ENCODE peak calls at places on chromosomes 2 and 18, in ten cellular contexts. O is foreskin fibroblast, L is ovary, D is A549, W is upper lobe of right lung, E is lower lobe of right lung, Q is esophagus squamous epithelium, T is neural progenitor cell, S is prostate gland, U is foreskin keratinocyte. Z is an unnamed sample.

GRCh38 chr18:45859334-45859733 is 33.9 kb downstream of the SIGLEC15 start:
- DNase-seq in U (no peak), T (no peak), Q (no peak), S (no peak), O (no peak), L (no peak), D (no peak), W (no peak), E (no peak), Z (no peak)

GRCh38 chr2:223815186-223815883 is 22.0 kb downstream of the AP1S3 start:
- DNase-seq in S (no peak), L (no peak), T (no peak), W (no peak), U (peak; percentile 92), E (no peak), Q (no peak), D (peak; percentile 56), O (peak; percentile 95), Z (no peak)

GRCh38 chr2:121084137-121084680 is 200.8 kb downstream of the TFCP2L1 start:
- DNase-seq in T (no peak), E (no peak), Q (no peak), W (no peak), D (no peak), U (no peak), O (no peak), L (no peak), S (no peak), Z (no peak)

GRCh38 chr2:36376319-36376765 is 20.8 kb downstream of the CRIM1 start:
- DNase-seq in U (no peak), L (peak; percentile 86), Q (no peak), S (peak; percentile 76), O (peak; percentile 69), D (no peak), W (peak; percentile 87), T (no peak), E (peak; percentile 70), Z (no peak)

GRCh38 chr18:35971661-35972196 is 750 bp upstream of the RMP24 start:
- DNase-seq in U (peak; percentile 71), T (no peak), W (no peak), S (no peak), E (no peak), L (no peak), O (no peak), Q (no peak), D (no peak), Z (no peak)

GRCh38 chr18:74454279-74454741 is 2.8 kb downstream of the DIPK1C start:
- DNase-seq in U (no peak), W (no peak), S (no peak), O (no peak), Q (no peak), E (no peak), D (no peak), L (no peak), T (peak; percentile 46), Z (no peak)

GRCh38 chr18:59143441-59143840 is 3.8 kb downstream of the SEC11C start:
- DNase-seq in E (no peak), W (no peak), Q (no peak), S (no peak), L (no peak), U (no peak), D (no peak), T (no peak), O (no peak), Z (no peak)

GRCh38 chr2:16361261-16361990 is 304.2 kb downstream of the CYRIA start:
- DNase-seq in E (no peak), L (no peak), S (no peak), W (no peak), U (no peak), D (no peak), O (no peak), Q (no peak), T (no peak), Z (no peak)

GRCh38 chr2:148071351-148071750 is 50.5 kb downstream of the MBD5 start:
- DNase-seq in W (no peak), E (no peak), L (no peak), U (no peak), T (no peak), O (no peak), Q (no peak), S (no peak), D (no peak), Z (no peak)

GRCh38 chr2:82790277-82791021 is 1668.6 kb downstream of the SUCLG1 start:
- DNase-seq in U (peak; percentile 9), W (no peak), L (no peak), Q (no peak), S (no peak), O (peak; percentile 81), E (no peak), T (peak; percentile 13), D (no peak), Z (no peak)

GRCh38 chr2:80030135-80030534 is 274.4 kb downstream of the LRRTM1 start:
- DNase-seq in U (no peak), Q (no peak), D (no peak), E (no peak), O (no peak), W (no peak), L (no peak), T (no peak), S (no peak), Z (no peak)

GRCh38 chr2:102848366-102848839 is 86.6 kb downstream of the TMEM182 start:
- DNase-seq in U (peak; percentile 23), S (no peak), D (peak; percentile 65), O (no peak), W (peak; percentile 89), E (peak; percentile 87), L (no peak), Q (no peak), T (peak; percentile 95), Z (peak; percentile 83)

GRCh38 chr2:71071681-71072398 is 3.4 kb downstream of the NAGK start:
- DNase-seq in T (no peak), O (no peak), D (no peak), L (no peak), W (no peak), U (peak; percentile 84), S (no peak), E (no peak), Q (no peak), Z (no peak)
- TF ChIP-seq CTCF in T (no peak), O (no peak), D (no peak), L (no peak), W (no peak), U (peak; percentile 11), S (peak; percentile 8), E (no peak), Q (no peak), Z (no peak)

GRCh38 chr18:41396861-41397260 is 558.2 kb upstream of the PIK3C3 start:
- DNase-seq in S (no peak), Q (no peak), O (no peak), U (peak; percentile 68), E (no peak), L (no peak), W (no peak), D (no peak), T (no peak), Z (no peak)

GRCh38 chr18:41389936-41390667 is 564.9 kb upstream of the PIK3C3 start:
- DNase-seq in D (no peak), Q (no peak), W (no peak), S (peak; percentile 11), L (no peak), O (no peak), E (no peak), T (no peak), U (no peak), Z (no peak)

GRCh38 chr18:41396211-41396610 is 558.8 kb upstream of the PIK3C3 start:
- DNase-seq in W (no peak), T (no peak), Q (no peak), S (no peak), D (no peak), L (no peak), U (no peak), O (no peak), E (no peak), Z (no peak)

GRCh38 chr18:41391616-41392610 is 563.1 kb upstream of the PIK3C3 start:
- DNase-seq in D (peak; percentile 1), L (no peak), T (peak; percentile 85), O (peak; percentile 56), W (peak; percentile 69), U (peak; percentile 34), E (peak; percentile 45), S (peak; percentile 33), Q (no peak), Z (peak; percentile 66)

DNA sequence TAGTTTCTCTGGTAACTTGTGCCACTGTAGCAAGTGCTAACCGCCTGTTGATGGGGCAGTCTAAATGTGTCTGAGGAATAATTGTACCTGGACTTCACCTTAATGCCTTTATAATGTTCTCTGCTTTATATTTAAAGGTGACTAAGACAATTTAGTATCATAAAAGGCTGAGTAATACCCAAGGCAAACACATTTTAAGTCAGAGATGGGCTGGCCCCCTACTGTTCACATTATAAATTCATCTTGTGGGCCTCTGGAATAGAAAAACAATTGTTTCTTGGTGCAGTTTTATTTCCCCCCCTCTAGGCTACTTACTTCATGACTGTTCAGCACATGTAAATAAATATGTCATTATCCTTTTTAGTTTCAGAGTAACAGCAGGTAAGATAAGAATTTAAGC is 559.3 kb upstream of the PIK3C3 start:
- DNase-seq in D (no peak), T (no peak), L (no peak), S (no peak), Q (no peak), E (no peak), O (peak; percentile 3), U (peak; percentile 35), W (no peak), Z (no peak)
- TF ChIP-seq CTCF in D (no peak), T (no peak), L (no peak), S (peak; percentile 11), Q (no peak), E (no peak), O (peak; percentile 3), U (peak; percentile 58), W (no peak), Z (peak; percentile 22)

DNA sequence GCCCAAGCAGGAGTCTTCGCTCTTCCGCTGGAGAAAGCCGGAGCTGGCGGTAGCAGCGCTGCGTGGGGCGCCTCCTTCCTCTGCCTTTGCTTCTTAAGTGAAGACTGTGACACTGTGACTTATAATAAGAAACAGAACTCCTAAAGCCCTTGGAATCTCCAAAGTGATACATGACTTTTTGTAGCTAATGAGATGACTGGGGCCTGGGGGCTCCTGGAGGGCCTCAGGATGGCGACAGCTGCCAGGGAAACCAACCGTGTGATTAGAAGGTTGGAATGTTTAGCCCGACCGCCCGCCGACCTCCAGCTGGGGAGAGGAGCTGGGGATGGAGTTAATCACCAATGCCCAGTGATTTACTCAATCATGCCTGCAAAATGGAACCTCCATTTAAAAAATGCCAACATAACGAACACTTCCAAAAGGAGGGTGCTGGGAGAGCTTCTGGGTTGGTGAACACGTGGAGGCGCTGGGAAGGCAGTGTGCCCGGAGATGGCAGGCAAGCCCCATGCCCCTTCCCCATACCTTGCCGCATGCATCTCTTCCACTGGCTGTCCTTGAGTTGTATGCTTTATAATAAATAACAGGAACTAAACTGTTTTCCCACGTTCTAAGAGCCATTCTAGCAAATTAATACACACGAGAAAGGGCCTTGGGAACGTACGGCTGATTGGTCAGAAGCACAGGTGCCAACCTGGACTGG is 29.0 kb upstream of the MAL start:
- DNase-seq in Q (no peak), S (no peak), D (no peak), E (peak; percentile 20), T (no peak), U (no peak), L (no peak), O (no peak), W (peak; percentile 47), Z (no peak)
- TF ChIP-seq CTCF in Q (no peak), S (no peak), D (no peak), E (no peak), T (no peak), U (no peak), L (no peak), O (no peak), W (no peak), Z (no peak)

GRCh38 chr2:20595439-20596192 is 55.3 kb downstream of the HS1BP3 start:
- DNase-seq in L (peak; percentile 14), S (no peak), E (peak; percentile 54), Q (no peak), U (peak; percentile 68), O (peak; percentile 15), T (no peak), W (peak; percentile 66), D (no peak), Z (no peak)
- TF ChIP-seq CTCF in L (no peak), S (no peak), E (no peak), Q (no peak), U (no peak), O (no peak), T (no peak), W (no peak), D (no peak), Z (no peak)